ENCODE peak calls at places on chromosomes 13 and 19, in nine cellular contexts. One of them, this sample, is unnamed. For H3K4me1 and H3K36me3, the result is how much of the 10 kb centered on the place peaks cover.

GRCh38 chr19:16463991-16464575 is 7.7 kb downstream of the EPS15L1 start:
- DNase-seq in CD8-positive, alpha-beta T cell: no peak
- DNase-seq in cardiac muscle cell: peak
- DNase-seq in CD8-positive, alpha-beta memory T cell: no peak
- DNase-seq in psoas muscle: no peak
- DNase-seq in transverse colon: no peak
- DNase-seq in lung: no peak
- DNase-seq in heart left ventricle: no peak
- DNase-seq in neural progenitor cell: no peak
- DNase-seq in this sample: no peak

GRCh38 chr19:15099017-15099582 is 8.1 kb upstream of the SYDE1 start:
- DNase-seq in CD8-positive, alpha-beta memory T cell: no peak
- DNase-seq in neural progenitor cell: no peak
- DNase-seq in lung: no peak
- DNase-seq in heart left ventricle: no peak
- DNase-seq in psoas muscle: no peak
- DNase-seq in CD8-positive, alpha-beta T cell: no peak
- DNase-seq in cardiac muscle cell: no peak
- DNase-seq in transverse colon: no peak
- DNase-seq in this sample: no peak

GRCh38 chr13:48630791-48631190 is 22.9 kb upstream of the CYSLTR2 start:
- DNase-seq in neural progenitor cell: no peak
- DNase-seq in cardiac muscle cell: no peak
- DNase-seq in CD8-positive, alpha-beta memory T cell: no peak
- DNase-seq in psoas muscle: no peak
- DNase-seq in heart left ventricle: no peak
- DNase-seq in transverse colon: no peak
- DNase-seq in CD8-positive, alpha-beta T cell: no peak
- DNase-seq in lung: no peak
- DNase-seq in this sample: no peak

GRCh38 chr19:13033819-13034611 is 38.7 kb downstream of the NFIX start:
- DNase-seq in neural progenitor cell: peak
- DNase-seq in CD8-positive, alpha-beta T cell: peak
- DNase-seq in psoas muscle: peak
- DNase-seq in lung: peak
- DNase-seq in CD8-positive, alpha-beta memory T cell: no peak
- DNase-seq in cardiac muscle cell: peak
- DNase-seq in transverse colon: peak
- DNase-seq in heart left ventricle: peak
- DNase-seq in this sample: peak

GRCh38 chr13:66443926-66444325 is 786.2 kb downstream of the PCDH9 start:
- DNase-seq in neural progenitor cell: no peak
- DNase-seq in cardiac muscle cell: no peak
- DNase-seq in psoas muscle: no peak
- DNase-seq in CD8-positive, alpha-beta memory T cell: no peak
- DNase-seq in lung: no peak
- DNase-seq in transverse colon: no peak
- DNase-seq in heart left ventricle: no peak
- DNase-seq in CD8-positive, alpha-beta T cell: no peak
- DNase-seq in this sample: no peak

GRCh38 chr13:30863231-30863630 is 42.8 kb upstream of the MEDAG start:
- DNase-seq in cardiac muscle cell: no peak
- DNase-seq in CD8-positive, alpha-beta T cell: no peak
- DNase-seq in CD8-positive, alpha-beta memory T cell: no peak
- DNase-seq in heart left ventricle: no peak
- DNase-seq in neural progenitor cell: peak
- DNase-seq in lung: no peak
- DNase-seq in transverse colon: no peak
- DNase-seq in psoas muscle: no peak
- DNase-seq in this sample: no peak

GRCh38 chr13:33992891-33993336 is 175.0 kb downstream of the RFC3 start:
- DNase-seq in transverse colon: no peak
- DNase-seq in CD8-positive, alpha-beta memory T cell: no peak
- DNase-seq in psoas muscle: no peak
- DNase-seq in CD8-positive, alpha-beta T cell: no peak
- DNase-seq in cardiac muscle cell: no peak
- DNase-seq in lung: no peak
- DNase-seq in heart left ventricle: no peak
- DNase-seq in neural progenitor cell: no peak
- DNase-seq in this sample: no peak

GRCh38 chr19:12453495-12453894 is 12.7 kb upstream of the ZNF443 start:
- DNase-seq in lung: no peak
- DNase-seq in cardiac muscle cell: no peak
- DNase-seq in CD8-positive, alpha-beta T cell: no peak
- DNase-seq in psoas muscle: no peak
- DNase-seq in neural progenitor cell: no peak
- DNase-seq in CD8-positive, alpha-beta memory T cell: no peak
- DNase-seq in heart left ventricle: no peak
- DNase-seq in transverse colon: peak
- DNase-seq in this sample: no peak

GRCh38 chr13:47112900-47113299 is 216.0 kb upstream of the HTR2A start:
- DNase-seq in psoas muscle: no peak
- DNase-seq in transverse colon: no peak
- DNase-seq in heart left ventricle: no peak
- DNase-seq in neural progenitor cell: no peak
- DNase-seq in lung: no peak
- DNase-seq in CD8-positive, alpha-beta T cell: no peak
- DNase-seq in cardiac muscle cell: no peak
- DNase-seq in CD8-positive, alpha-beta memory T cell: no peak
- DNase-seq in this sample: no peak

GRCh38 chr13:79491715-79492114 is 10.8 kb downstream of the NDFIP2 start:
- DNase-seq in neural progenitor cell: no peak
- DNase-seq in lung: no peak
- DNase-seq in psoas muscle: no peak
- DNase-seq in transverse colon: no peak
- DNase-seq in heart left ventricle: no peak
- DNase-seq in CD8-positive, alpha-beta T cell: no peak
- DNase-seq in cardiac muscle cell: peak
- DNase-seq in CD8-positive, alpha-beta memory T cell: no peak
- DNase-seq in this sample: no peak

GRCh38 chr19:15432018-15432494 is 13.3 kb upstream of the AKAP8L start:
- DNase-seq in CD8-positive, alpha-beta memory T cell: no peak
- DNase-seq in transverse colon: no peak
- DNase-seq in heart left ventricle: peak
- DNase-seq in psoas muscle: no peak
- DNase-seq in cardiac muscle cell: peak
- DNase-seq in lung: no peak
- DNase-seq in CD8-positive, alpha-beta T cell: no peak
- DNase-seq in neural progenitor cell: peak
- DNase-seq in this sample: no peak

GRCh38 chr13:84994582-84994981 is 804.6 kb downstream of the SLITRK6 start:
- DNase-seq in neural progenitor cell: no peak
- DNase-seq in CD8-positive, alpha-beta memory T cell: no peak
- DNase-seq in heart left ventricle: no peak
- DNase-seq in lung: no peak
- DNase-seq in psoas muscle: no peak
- DNase-seq in cardiac muscle cell: no peak
- DNase-seq in CD8-positive, alpha-beta T cell: no peak
- DNase-seq in transverse colon: no peak
- DNase-seq in this sample: no peak

GRCh38 chr19:57747472-57747807 is 825 bp downstream of the ZNF776 start:
- DNase-seq in CD8-positive, alpha-beta memory T cell: no peak
- DNase-seq in neural progenitor cell: no peak
- DNase-seq in transverse colon: no peak
- DNase-seq in heart left ventricle: no peak
- DNase-seq in lung: no peak
- DNase-seq in psoas muscle: no peak
- DNase-seq in cardiac muscle cell: no peak
- DNase-seq in CD8-positive, alpha-beta T cell: no peak
- DNase-seq in this sample: no peak

GRCh38 chr13:76696370-76696769 is 189.8 kb downstream of the KCTD12 start:
- DNase-seq in transverse colon: no peak
- DNase-seq in psoas muscle: no peak
- DNase-seq in lung: no peak
- DNase-seq in cardiac muscle cell: no peak
- DNase-seq in heart left ventricle: no peak
- DNase-seq in CD8-positive, alpha-beta memory T cell: no peak
- DNase-seq in CD8-positive, alpha-beta T cell: no peak
- DNase-seq in neural progenitor cell: no peak
- DNase-seq in this sample: no peak

GRCh38 chr13:46152627-46153328 is 29.2 kb downstream of the LCP1 start:
- DNase-seq in CD8-positive, alpha-beta memory T cell: no peak
- DNase-seq in neural progenitor cell: no peak
- DNase-seq in cardiac muscle cell: no peak
- DNase-seq in transverse colon: no peak
- DNase-seq in psoas muscle: no peak
- DNase-seq in lung: no peak
- DNase-seq in heart left ventricle: no peak
- DNase-seq in CD8-positive, alpha-beta T cell: no peak
- DNase-seq in this sample: no peak

GRCh38 chr13:46995874-46996273 is 99.0 kb upstream of the HTR2A start:
- DNase-seq in cardiac muscle cell: no peak
- DNase-seq in heart left ventricle: no peak
- DNase-seq in CD8-positive, alpha-beta T cell: no peak
- DNase-seq in psoas muscle: no peak
- DNase-seq in transverse colon: no peak
- DNase-seq in lung: no peak
- DNase-seq in CD8-positive, alpha-beta memory T cell: no peak
- DNase-seq in neural progenitor cell: no peak
- DNase-seq in this sample: no peak

GRCh38 chr19:47505506-47505905 is 9.4 kb downstream of the NAPA start:
- DNase-seq in transverse colon: no peak
- DNase-seq in neural progenitor cell: no peak
- DNase-seq in CD8-positive, alpha-beta T cell: no peak
- DNase-seq in psoas muscle: no peak
- DNase-seq in heart left ventricle: peak
- DNase-seq in cardiac muscle cell: no peak
- DNase-seq in lung: no peak
- DNase-seq in CD8-positive, alpha-beta memory T cell: no peak
- DNase-seq in this sample: no peak
- H3K27ac ChIP-seq in transverse colon: no peak
- H3K27ac ChIP-seq in neural progenitor cell: no peak
- H3K27ac ChIP-seq in CD8-positive, alpha-beta T cell: no peak
- H3K27ac ChIP-seq in psoas muscle: peak
- H3K27ac ChIP-seq in heart left ventricle: no peak
- H3K27ac ChIP-seq in cardiac muscle cell: no peak
- H3K27ac ChIP-seq in lung: no peak
- H3K27ac ChIP-seq in CD8-positive, alpha-beta memory T cell: no peak
- H3K27ac ChIP-seq in this sample: peak

DNA sequence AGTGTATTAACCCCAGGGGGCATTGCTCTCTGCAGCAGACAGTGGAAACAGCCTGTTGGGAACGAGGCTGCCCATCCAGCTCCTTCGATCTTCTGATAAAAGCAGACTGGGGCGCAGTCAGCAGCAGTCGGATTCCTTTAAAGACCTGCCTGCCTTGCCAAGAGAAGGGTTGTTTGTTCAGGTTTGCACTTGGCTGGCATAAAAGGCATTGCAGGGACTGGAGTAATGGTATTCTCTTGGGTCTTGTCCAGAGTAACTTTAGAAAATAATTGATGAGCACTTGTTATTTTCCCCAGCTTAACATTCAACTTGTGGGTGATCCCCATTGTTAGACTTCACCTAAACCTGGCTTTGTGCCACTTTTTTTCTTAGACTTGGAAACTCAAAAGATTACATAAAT is 67.3 kb upstream of the SLC10A2 start:
- DNase-seq in lung: no peak
- DNase-seq in CD8-positive, alpha-beta memory T cell: no peak
- DNase-seq in heart left ventricle: no peak
- DNase-seq in transverse colon: no peak
- DNase-seq in cardiac muscle cell: no peak
- DNase-seq in neural progenitor cell: no peak
- DNase-seq in CD8-positive, alpha-beta T cell: no peak
- DNase-seq in psoas muscle: no peak
- DNase-seq in this sample: no peak
- H3K4me1 ChIP-seq in lung: under half
- H3K4me1 ChIP-seq in CD8-positive, alpha-beta memory T cell: under half
- H3K4me1 ChIP-seq in heart left ventricle: under half
- H3K4me1 ChIP-seq in transverse colon: under half
- H3K4me1 ChIP-seq in cardiac muscle cell: under half
- H3K4me1 ChIP-seq in neural progenitor cell: under half
- H3K4me1 ChIP-seq in CD8-positive, alpha-beta T cell: under half
- H3K4me1 ChIP-seq in psoas muscle: under half
- H3K4me1 ChIP-seq in this sample: under half

GRCh38 chr19:11200015-11200574 is 2.8 kb upstream of the KANK2 start:
- DNase-seq in lung: no peak
- DNase-seq in cardiac muscle cell: no peak
- DNase-seq in psoas muscle: no peak
- DNase-seq in transverse colon: no peak
- DNase-seq in heart left ventricle: no peak
- DNase-seq in CD8-positive, alpha-beta T cell: no peak
- DNase-seq in CD8-positive, alpha-beta memory T cell: no peak
- DNase-seq in neural progenitor cell: no peak
- DNase-seq in this sample: no peak

GRCh38 chr19:11202488-11203193 is 5.3 kb upstream of the KANK2 start:
- DNase-seq in neural progenitor cell: no peak
- DNase-seq in CD8-positive, alpha-beta memory T cell: no peak
- DNase-seq in lung: no peak
- DNase-seq in CD8-positive, alpha-beta T cell: no peak
- DNase-seq in psoas muscle: no peak
- DNase-seq in heart left ventricle: no peak
- DNase-seq in transverse colon: no peak
- DNase-seq in cardiac muscle cell: no peak
- DNase-seq in this sample: no peak

GRCh38 chr19:11203194-11204075 is 6.1 kb upstream of the KANK2 start:
- DNase-seq in CD8-positive, alpha-beta memory T cell: no peak
- DNase-seq in heart left ventricle: peak
- DNase-seq in CD8-positive, alpha-beta T cell: peak
- DNase-seq in psoas muscle: peak
- DNase-seq in cardiac muscle cell: peak
- DNase-seq in neural progenitor cell: peak
- DNase-seq in lung: peak
- DNase-seq in transverse colon: peak
- DNase-seq in this sample: peak

GRCh38 chr19:11200931-11201330 is 3.6 kb upstream of the KANK2 start:
- DNase-seq in lung: no peak
- DNase-seq in neural progenitor cell: no peak
- DNase-seq in CD8-positive, alpha-beta memory T cell: no peak
- DNase-seq in heart left ventricle: no peak
- DNase-seq in cardiac muscle cell: no peak
- DNase-seq in transverse colon: no peak
- DNase-seq in CD8-positive, alpha-beta T cell: no peak
- DNase-seq in psoas muscle: no peak
- DNase-seq in this sample: no peak

GRCh38 chr19:11201791-11202190 is 4.4 kb upstream of the KANK2 start:
- DNase-seq in CD8-positive, alpha-beta memory T cell: no peak
- DNase-seq in psoas muscle: no peak
- DNase-seq in neural progenitor cell: no peak
- DNase-seq in CD8-positive, alpha-beta T cell: no peak
- DNase-seq in cardiac muscle cell: no peak
- DNase-seq in heart left ventricle: no peak
- DNase-seq in lung: no peak
- DNase-seq in transverse colon: no peak
- DNase-seq in this sample: no peak
- H3K36me3 ChIP-seq in CD8-positive, alpha-beta memory T cell: under half
- H3K36me3 ChIP-seq in psoas muscle: under half
- H3K36me3 ChIP-seq in neural progenitor cell: under half
- H3K36me3 ChIP-seq in CD8-positive, alpha-beta T cell: under half
- H3K36me3 ChIP-seq in cardiac muscle cell: under half
- H3K36me3 ChIP-seq in heart left ventricle: half or more
- H3K36me3 ChIP-seq in lung: under half
- H3K36me3 ChIP-seq in transverse colon: under half
- H3K36me3 ChIP-seq in this sample: under half

DNA sequence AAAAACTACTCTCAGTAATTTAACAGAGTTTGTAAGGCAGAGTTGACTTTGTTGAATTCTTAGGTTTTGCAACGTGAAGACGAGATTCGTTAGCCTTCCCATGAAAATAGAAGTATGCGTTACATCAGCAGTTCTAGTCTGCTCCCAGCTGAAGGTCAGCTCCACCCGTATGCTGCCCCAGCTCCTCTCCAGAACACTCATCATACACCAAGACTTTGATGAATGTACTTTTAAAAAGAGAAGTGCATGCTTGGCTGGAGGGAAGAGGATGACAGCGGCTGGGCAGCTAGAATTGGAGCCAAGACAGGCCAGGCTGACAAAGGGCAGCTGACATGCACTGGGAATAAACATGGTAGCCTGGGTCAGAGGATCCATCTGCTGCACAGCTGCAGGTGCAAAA is 166.2 kb upstream of the ARGLU1 start:
- DNase-seq in neural progenitor cell: no peak
- DNase-seq in CD8-positive, alpha-beta memory T cell: no peak
- DNase-seq in heart left ventricle: no peak
- DNase-seq in CD8-positive, alpha-beta T cell: no peak
- DNase-seq in lung: no peak
- DNase-seq in psoas muscle: no peak
- DNase-seq in transverse colon: no peak
- DNase-seq in cardiac muscle cell: no peak
- DNase-seq in this sample: no peak
- H3K27ac ChIP-seq in neural progenitor cell: no peak
- H3K27ac ChIP-seq in CD8-positive, alpha-beta memory T cell: no peak
- H3K27ac ChIP-seq in heart left ventricle: no peak
- H3K27ac ChIP-seq in CD8-positive, alpha-beta T cell: no peak
- H3K27ac ChIP-seq in lung: no peak
- H3K27ac ChIP-seq in psoas muscle: no peak
- H3K27ac ChIP-seq in transverse colon: no peak
- H3K27ac ChIP-seq in cardiac muscle cell: no peak
- H3K27ac ChIP-seq in this sample: no peak